ENCODE peak calls at places on chromosomes 4 and X, in six cellular contexts. L, C, T, M, G and K are unnamed samples.

GRCh38 chrX:53072418-53073114 is 9.6 kb upstream of the TSPYL2 start:
- ATAC-seq in L (peak; percentile 13), C (no peak), T (peak; percentile 51), M (peak; percentile 15), G (peak; percentile 62), K (no peak)

GRCh38 chr4:186347743-186348142 is 81.8 kb downstream of the F11 start:
- ATAC-seq in L (no peak), C (no peak), T (no peak), M (no peak), G (no peak), K (no peak)

GRCh38 chr4:20506827-20507226 is 193.4 kb upstream of the PACRGL start:
- ATAC-seq in L (no peak), C (no peak), T (no peak), M (no peak), G (no peak), K (peak; percentile 51)

GRCh38 chrX:53718073-53718472 is 31.6 kb upstream of the HUWE1 start:
- ATAC-seq in L (no peak), C (no peak), T (peak; percentile 21), M (no peak), G (no peak), K (no peak)

GRCh38 chrX:641671-642435 is 11.3 kb downstream of the SHOX start:
- ATAC-seq in L (no peak), C (no peak), T (no peak), M (no peak), G (no peak), K (no peak)

GRCh38 chr4:151257704-151258103 is 19.3 kb upstream of the PRSS48 start:
- ATAC-seq in L (no peak), C (no peak), T (no peak), M (no peak), G (no peak), K (no peak)

GRCh38 chrX:129749069-129749468 is 10.3 kb downstream of the XPNPEP2 start:
- ATAC-seq in L (no peak), C (no peak), T (no peak), M (no peak), G (no peak), K (no peak)

GRCh38 chrX:149871940-149872339 is 9.0 kb upstream of the MAGEA8 start:
- ATAC-seq in L (peak; percentile 100), C (no peak), T (peak; percentile 98), M (peak; percentile 98), G (peak; percentile 82), K (no peak)

GRCh38 chrX:119899125-119899524 is 3.4 kb downstream of the AKAP14 start:
- ATAC-seq in L (no peak), C (no peak), T (no peak), M (no peak), G (peak; percentile 39), K (no peak)

GRCh38 chr4:10283761-10284160 is 167.2 kb upstream of the WDR1 start:
- ATAC-seq in L (no peak), C (no peak), T (no peak), M (no peak), G (no peak), K (no peak)

GRCh38 chrX:53695901-53696300 is 9.4 kb upstream of the HUWE1 start:
- ATAC-seq in L (no peak), C (no peak), T (peak; percentile 28), M (no peak), G (no peak), K (no peak)

GRCh38 chr4:127352220-127352619 is 280.5 kb upstream of the INTU start:
- ATAC-seq in L (peak; percentile 91), C (no peak), T (no peak), M (peak; percentile 58), G (no peak), K (no peak)

GRCh38 chr4:1802151-1802715 is 9.1 kb downstream of the FGFR3 start:
- ATAC-seq in L (peak; percentile 67), C (no peak), T (no peak), M (no peak), G (no peak), K (peak; percentile 66)

GRCh38 chrX:110045988-110046387 is 43.1 kb downstream of the TMEM164 start:
- ATAC-seq in L (peak; percentile 50), C (no peak), T (no peak), M (no peak), G (no peak), K (no peak)

GRCh38 chr4:31539279-31540074 is 819.3 kb downstream of the PCDH7 start:
- ATAC-seq in L (no peak), C (no peak), T (no peak), M (no peak), G (no peak), K (no peak)

GRCh38 chr4:6008092-6008551 is 10.1 kb downstream of the C4orf50 start:
- ATAC-seq in L (peak; percentile 95), C (no peak), T (no peak), M (peak; percentile 36), G (no peak), K (no peak)

GRCh38 chr4:37607018-37607417 is 79.2 kb downstream of the RELL1 start:
- ATAC-seq in L (no peak), C (no peak), T (no peak), M (no peak), G (no peak), K (no peak)

GRCh38 chr4:176013466-176014247 is 52.0 kb upstream of the WDR17 start:
- ATAC-seq in L (no peak), C (peak; percentile 50), T (peak; percentile 84), M (no peak), G (no peak), K (no peak)

GRCh38 chrX:39848243-39848642 is 249.5 kb downstream of the BCOR start:
- ATAC-seq in L (no peak), C (peak; percentile 60), T (no peak), M (no peak), G (no peak), K (peak; percentile 80)

GRCh38 chr4:21522296-21522695 is 426.3 kb downstream of the KCNIP4 start:
- ATAC-seq in L (no peak), C (no peak), T (no peak), M (no peak), G (no peak), K (no peak)

GRCh38 chr4:71974681-71975080 is 57.1 kb upstream of the NPFFR2 start:
- ATAC-seq in L (no peak), C (no peak), T (no peak), M (no peak), G (no peak), K (no peak)

GRCh38 chr4:155164705-155165104 is 43.7 kb upstream of the NPY2R start:
- ATAC-seq in L (no peak), C (no peak), T (no peak), M (no peak), G (no peak), K (no peak)

GRCh38 chr4:169103966-169104412 is 93.9 kb upstream of the CBR4 start:
- ATAC-seq in L (no peak), C (no peak), T (no peak), M (peak; percentile 44), G (peak; percentile 38), K (no peak)
- TF ChIP-seq POLR2AphosphoS5 in L (no peak), C (no peak), T (no peak), M (no peak), G (no peak), K (no peak)

GRCh38 chr4:145909331-145909730 is 29.3 kb downstream of the ZNF827 start:
- ATAC-seq in L (peak; percentile 90), C (peak; percentile 86), T (peak; percentile 85), M (peak; percentile 80), G (peak; percentile 95), K (peak; percentile 88)
- TF ChIP-seq POLR2AphosphoS5 in L (no peak), C (no peak), T (no peak), M (no peak), G (no peak), K (no peak)

DNA sequence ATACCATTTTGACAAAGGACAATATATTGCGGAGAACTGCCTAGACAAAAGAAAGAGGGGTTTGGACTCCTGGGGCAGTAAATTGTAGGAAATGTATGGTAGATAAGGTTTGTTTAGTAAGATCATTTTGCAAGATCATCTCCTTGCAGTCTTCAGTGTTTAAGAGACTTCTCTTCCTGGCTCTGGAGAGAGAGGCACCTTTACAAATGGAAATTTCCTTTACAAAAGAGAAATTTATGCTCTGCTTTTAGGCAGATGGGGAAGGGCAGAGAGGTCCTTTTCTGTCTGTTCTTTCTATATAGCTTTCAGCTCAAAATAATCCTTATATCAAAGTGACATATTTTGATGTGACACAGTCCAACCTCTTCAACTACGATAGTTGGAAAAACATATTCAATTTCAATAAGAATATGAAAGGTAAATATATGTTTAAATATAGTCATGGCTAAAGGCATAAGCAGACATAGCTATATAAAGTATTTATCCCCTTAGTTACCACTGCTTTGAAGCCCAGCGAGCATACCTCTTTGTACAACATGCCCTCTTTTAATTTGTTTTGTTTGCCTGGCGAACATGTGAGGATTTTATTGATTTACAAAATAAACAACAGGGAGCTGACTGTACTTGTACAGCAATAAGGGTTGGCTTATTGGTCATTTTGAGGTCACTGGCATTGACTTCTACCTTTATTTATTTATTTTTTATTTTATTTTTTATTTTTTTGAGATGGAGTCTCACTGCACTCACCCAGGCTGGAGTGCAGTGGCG is 65.2 kb downstream of the TRIM2 start:
- ATAC-seq in L (no peak), C (no peak), T (no peak), M (no peak), G (peak; percentile 83), K (no peak)
- TF ChIP-seq POLR2AphosphoS5 in L (no peak), C (no peak), T (no peak), M (no peak), G (no peak), K (no peak)

GRCh38 chrX:46796574-46797191 is 37.8 kb upstream of the SLC9A7 start:
- ATAC-seq in L (peak; percentile 86), C (peak; percentile 80), T (peak; percentile 80), M (peak; percentile 79), G (peak; percentile 85), K (peak; percentile 46)

GRCh38 chrX:46792826-46793195 is 33.9 kb upstream of the SLC9A7 start:
- ATAC-seq in L (no peak), C (no peak), T (peak; percentile 54), M (no peak), G (no peak), K (no peak)

GRCh38 chrX:46793386-46794143 is 34.6 kb upstream of the SLC9A7 start:
- ATAC-seq in L (no peak), C (no peak), T (no peak), M (no peak), G (no peak), K (no peak)

GRCh38 chrX:46788902-46789301 is 30.0 kb upstream of the SLC9A7 start:
- ATAC-seq in L (no peak), C (no peak), T (no peak), M (no peak), G (no peak), K (no peak)

DNA sequence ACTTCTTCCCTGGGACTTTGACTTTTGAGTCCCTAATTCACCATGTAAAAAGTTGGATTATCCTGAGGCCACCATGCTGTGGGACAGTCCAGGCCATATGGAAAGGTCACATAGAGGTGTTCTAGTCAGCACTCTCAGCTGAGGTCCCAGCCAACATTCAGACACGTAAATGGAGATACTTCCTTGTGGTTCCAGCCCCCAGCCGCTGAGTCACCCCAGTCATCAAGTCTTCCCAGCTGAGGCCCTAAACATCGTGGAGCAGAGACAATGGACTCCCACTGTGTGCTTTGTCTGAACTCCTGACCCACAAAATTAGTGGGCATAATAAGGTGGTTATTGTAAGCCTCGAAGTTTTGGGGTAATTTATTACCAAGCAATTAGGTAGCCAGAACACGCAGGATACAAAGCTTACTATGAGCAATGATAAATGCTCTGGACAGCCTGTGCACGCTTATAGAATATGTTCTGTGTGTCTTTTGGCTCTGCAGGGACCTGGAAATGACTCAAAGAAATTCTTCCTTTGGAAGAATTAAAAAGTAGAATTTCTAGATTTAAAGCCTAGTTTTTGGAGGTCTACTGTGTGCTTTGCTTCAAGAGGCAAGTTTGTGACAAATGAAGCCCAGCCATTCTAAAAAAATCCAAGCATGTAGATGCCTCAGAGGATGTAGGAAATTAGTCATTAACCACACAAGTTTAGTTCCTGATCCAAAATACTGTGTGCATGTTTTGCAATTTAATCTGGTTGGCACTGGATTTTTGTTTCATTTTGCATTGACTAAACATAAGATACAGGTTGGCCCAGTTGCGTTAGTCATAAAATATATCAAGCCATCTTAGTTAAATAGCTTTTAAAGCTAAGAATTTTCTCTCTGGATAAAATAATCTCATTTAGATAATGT is 33.3 kb upstream of the SLC9A7 start:
- ATAC-seq in L (no peak), C (peak; percentile 77), T (peak; percentile 75), M (peak; percentile 80), G (peak; percentile 89), K (no peak)
- TF ChIP-seq POLR2AphosphoS5 in L (no peak), C (no peak), T (no peak), M (no peak), G (no peak), K (no peak)